ENCODE peak calls at places on chromosome 21, in four cellular contexts. T is foreskin keratinocyte, W is kidney, U is Peyer's patch. S is an unnamed sample.

GRCh38 chr21:14995695-14996490 is 68.9 kb downstream of the NRIP1 start:
- DNase-seq in U (no peak), T (peak; percentile 53), W (no peak), S (no peak)

GRCh38 chr21:17733209-17733608 is 85.9 kb downstream of the C21orf91 start:
- DNase-seq in T (no peak), U (no peak), W (no peak), S (no peak)

GRCh38 chr21:38280446-38280845 is 23.7 kb downstream of the KCNJ15 start:
- DNase-seq in T (no peak), U (no peak), W (no peak), S (no peak)

GRCh38 chr21:10273196-10273595 is 248.2 kb upstream of the TPTE start:
- DNase-seq in W (no peak), T (no peak), U (no peak), S (peak; percentile 11)

GRCh38 chr21:38610573-38611251 is 112.4 kb upstream of the ERG start:
- DNase-seq in U (no peak), T (no peak), W (no peak), S (no peak)

GRCh38 chr21:40191196-40191595 is 324.0 kb downstream of the PCP4 start:
- DNase-seq in U (no peak), W (no peak), T (no peak), S (no peak)

GRCh38 chr21:36706951-36707762 is 8.2 kb downstream of the SIM2 start:
- DNase-seq in W (no peak), U (no peak), T (no peak), S (peak; percentile 52)

GRCh38 chr21:42724226-42724920 is 71.0 kb downstream of the PDE9A start:
- DNase-seq in W (peak; percentile 90), T (peak; percentile 30), U (peak; percentile 87), S (no peak)

GRCh38 chr21:26027696-26028095 is 142.9 kb downstream of the APP start:
- DNase-seq in U (no peak), W (no peak), T (peak; percentile 24), S (no peak)

GRCh38 chr21:29342394-29342957 is 43.8 kb downstream of the BACH1 start:
- DNase-seq in T (peak; percentile 93), W (no peak), U (no peak), S (no peak)

GRCh38 chr21:26982767-26983166 is 15.9 kb upstream of the ADAMTS5 start:
- DNase-seq in T (peak; percentile 79), W (no peak), U (no peak), S (peak; percentile 10)

GRCh38 chr21:18499761-18500376 is 96.3 kb upstream of the TMPRSS15 start:
- DNase-seq in W (no peak), U (no peak), T (no peak), S (peak; percentile 50)

GRCh38 chr21:37407719-37408455 is 41.3 kb downstream of the DYRK1A start:
- DNase-seq in T (no peak), U (no peak), W (no peak), S (peak; percentile 38)

GRCh38 chr21:14452031-14452778 is 69.3 kb upstream of the HSPA13 start:
- DNase-seq in U (no peak), W (no peak), T (no peak), S (peak; percentile 5)

GRCh38 chr21:18622383-18622782 is 218.8 kb upstream of the TMPRSS15 start:
- DNase-seq in U (no peak), T (no peak), W (no peak), S (no peak)

GRCh38 chr21:14843991-14844390 is 220.8 kb downstream of the NRIP1 start:
- DNase-seq in W (no peak), U (no peak), T (no peak), S (no peak)

GRCh38 chr21:38145104-38145503 is 111.7 kb upstream of the KCNJ15 start:
- DNase-seq in W (no peak), U (no peak), T (no peak), S (no peak)

GRCh38 chr21:43611598-43612369 is 47.5 kb downstream of the HSF2BP start:
- DNase-seq in T (no peak), U (peak; percentile 76), W (peak; percentile 83), S (peak; percentile 73)

GRCh38 chr21:26637346-26637745 is 64.3 kb upstream of the CYYR1 start:
- DNase-seq in U (no peak), T (no peak), W (no peak), S (no peak)

GRCh38 chr21:37348664-37349063 is 17.9 kb upstream of the DYRK1A start:
- DNase-seq in T (no peak), U (no peak), W (no peak), S (no peak)

GRCh38 chr21:32411366-32412161 is 942 bp upstream of the EVA1C start:
- DNase-seq in W (peak; percentile 97), U (peak; percentile 94), T (peak; percentile 37), S (peak; percentile 25)

GRCh38 chr21:15065381-15066230 is 806 bp upstream of the NRIP1 start:
- DNase-seq in U (peak; percentile 80), W (peak; percentile 92), T (peak; percentile 67), S (peak; percentile 61)

GRCh38 chr21:16047857-16048256 is 318.1 kb downstream of the USP25 start:
- DNase-seq in U (no peak), W (no peak), T (no peak), S (peak; percentile 25)

GRCh38 chr21:39088831-39089380 is 94.3 kb downstream of the PSMG1 start:
- DNase-seq in W (no peak), U (no peak), T (no peak), S (no peak)

GRCh38 chr21:36347278-36347961 is 27.4 kb downstream of the MORC3 start:
- DNase-seq in U (no peak), T (no peak), W (no peak), S (peak; percentile 8)

GRCh38 chr21:37415938-37416337 is 49.4 kb downstream of the DYRK1A start:
- DNase-seq in T (no peak), U (no peak), W (no peak), S (peak; percentile 8)

GRCh38 chr21:32949701-32950100 is 76.0 kb upstream of the OLIG2 start:
- DNase-seq in T (no peak), U (no peak), W (no peak), S (peak; percentile 4)

GRCh38 chr21:26814374-26814773 is 30.8 kb downstream of the ADAMTS1 start:
- DNase-seq in T (no peak), W (no peak), U (no peak), S (peak; percentile 60)

GRCh38 chr21:26469789-26470188 is 103.3 kb downstream of the CYYR1 start:
- DNase-seq in U (no peak), T (peak; percentile 79), W (no peak), S (peak; percentile 59)

GRCh38 chr21:16573581-16573980 is 843.8 kb downstream of the USP25 start:
- DNase-seq in W (no peak), T (peak; percentile 15), U (no peak), S (peak; percentile 73)

GRCh38 chr21:46441331-46441730 is 17.4 kb upstream of the DIP2A start:
- DNase-seq in U (no peak), W (no peak), T (no peak), S (no peak)

GRCh38 chr21:42652527-42653491 is 612 bp upstream of the PDE9A start:
- DNase-seq in W (peak; percentile 95), T (no peak), U (peak; percentile 59), S (peak; percentile 45)

GRCh38 chr21:46352913-46353312 is 29.0 kb downstream of the PCNT start:
- DNase-seq in U (no peak), W (no peak), T (no peak), S (no peak)

GRCh38 chr21:20994790-20995189 is 3.4 kb upstream of the NCAM2 start:
- DNase-seq in T (no peak), U (no peak), W (no peak), S (no peak)

DNA sequence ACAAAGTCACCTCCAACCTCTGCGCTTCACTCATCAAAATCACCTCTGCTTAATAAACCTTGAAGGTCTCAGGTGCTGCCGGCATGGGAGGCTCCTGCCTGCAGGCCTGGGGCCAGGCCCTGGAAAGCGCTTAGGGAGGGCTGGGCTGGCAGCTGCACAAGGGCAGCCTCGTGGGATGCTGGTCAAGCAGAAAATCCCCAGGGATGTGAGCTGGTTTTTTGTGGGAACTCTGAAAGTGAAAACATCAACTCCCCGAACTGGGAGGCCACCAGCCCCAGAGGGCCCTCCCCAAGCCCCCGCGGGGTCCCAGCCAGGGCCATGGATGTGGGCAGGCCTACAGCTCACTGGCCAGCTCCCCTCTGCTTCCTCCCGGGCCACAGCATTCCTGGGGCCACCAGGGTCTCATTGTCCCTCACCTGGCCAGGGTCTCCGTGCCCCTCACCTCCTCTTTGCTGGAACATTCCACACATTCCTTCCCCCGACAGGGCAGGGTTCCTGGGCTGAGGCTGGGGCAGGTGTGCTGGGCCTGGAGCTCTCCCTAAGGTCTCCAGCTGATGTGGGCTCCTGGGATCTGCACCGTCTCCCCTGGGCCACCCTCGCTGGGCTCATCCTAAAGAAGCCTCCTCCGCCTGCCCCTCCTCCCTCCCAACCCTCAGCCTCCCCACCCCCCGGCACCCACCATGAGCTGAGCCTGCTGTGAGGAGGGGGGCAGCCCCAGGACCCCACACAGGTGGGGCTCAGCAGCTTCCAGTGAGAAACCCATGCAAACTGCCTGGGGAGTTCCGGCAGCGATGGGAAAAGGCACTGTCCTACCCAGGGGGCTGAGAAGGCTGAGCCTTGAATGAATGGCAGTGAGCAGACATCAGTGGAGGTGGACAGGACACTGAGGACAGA is 36.0 kb upstream of the POFUT2 start:
- DNase-seq in U (peak; percentile 41), T (no peak), W (peak; percentile 90), S (no peak)
- H3K27ac ChIP-seq in U (no peak overlapping the region), T (no peak overlapping the region), W (peak overlapping the region; percentile 73), S (no peak overlapping the region)

GRCh38 chr21:28342229-28342810 is 650.4 kb downstream of the LTN1 start:
- DNase-seq in W (no peak), T (no peak), U (no peak), S (no peak)

GRCh38 chr21:28336299-28336698 is 656.4 kb downstream of the LTN1 start:
- DNase-seq in U (no peak), T (peak; percentile 41), W (no peak), S (peak; percentile 74)

GRCh38 chr21:28339403-28339802 is 653.3 kb downstream of the LTN1 start:
- DNase-seq in T (no peak), W (no peak), U (no peak), S (no peak)

GRCh38 chr21:28337319-28337718 is 655.4 kb downstream of the LTN1 start:
- DNase-seq in T (peak; percentile 44), W (no peak), U (no peak), S (peak; percentile 60)

GRCh38 chr21:28338906-28339305 is 653.8 kb downstream of the LTN1 start:
- DNase-seq in U (no peak), T (no peak), W (no peak), S (peak; percentile 15)
- H3K27ac ChIP-seq in U (no peak overlapping the region), T (no peak overlapping the region), W (no peak overlapping the region), S (peak overlapping the region; percentile 56)

DNA sequence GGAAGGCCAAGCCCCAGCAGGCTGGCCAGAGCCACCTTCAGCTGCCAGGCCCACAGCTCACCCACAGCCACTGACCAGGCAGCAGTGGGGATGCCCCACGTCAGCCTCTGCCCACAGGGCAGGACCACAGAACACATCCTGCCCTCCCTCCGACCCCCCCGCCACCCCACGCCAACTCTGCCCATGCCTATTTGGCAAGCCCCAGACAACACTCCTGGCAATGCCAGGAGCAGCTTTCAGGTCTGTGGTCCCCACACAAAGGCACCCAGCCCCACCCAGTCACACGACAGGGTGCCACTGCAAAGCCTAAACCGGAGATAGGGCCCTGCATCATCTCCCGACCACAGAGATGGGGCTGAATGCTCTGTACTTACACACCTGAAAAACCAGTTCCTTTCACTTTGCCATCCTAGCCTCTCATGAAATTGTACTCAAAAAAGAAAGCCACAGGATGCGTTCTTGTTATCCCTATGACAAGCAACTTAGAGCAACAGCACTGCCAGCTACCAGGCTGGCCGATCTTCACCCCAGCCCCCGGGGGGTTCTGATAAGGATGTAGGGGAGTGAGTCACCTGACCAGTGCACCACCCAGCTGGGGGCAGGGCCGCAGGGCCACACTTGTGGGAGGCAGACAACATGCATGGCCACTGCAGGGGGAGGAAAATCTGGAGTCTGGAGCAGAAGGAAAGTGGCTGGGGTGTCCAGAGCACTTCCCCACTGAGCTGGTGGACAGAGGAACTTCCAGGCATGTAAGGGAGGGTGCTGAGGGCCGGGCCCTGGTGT is 36.2 kb downstream of the UBE2G2 start:
- DNase-seq in T (peak; percentile 65), U (peak; percentile 45), W (no peak), S (no peak)
- H3K27ac ChIP-seq in T (no peak overlapping the region), U (no peak overlapping the region), W (no peak overlapping the region), S (no peak overlapping the region)

GRCh38 chr21:35045539-35046222 is 3.4 kb downstream of the RUNX1 start:
- DNase-seq in U (no peak), T (no peak), W (no peak), S (no peak)
- H3K27ac ChIP-seq in U (peak overlapping the region; percentile 75), T (no peak overlapping the region), W (no peak overlapping the region), S (no peak overlapping the region)

S was measured in cardiac muscle cell.